ENCODE peak calls at places on chromosomes 13 and 19, in eight cellular contexts. Y is iris pigment epithelial cell; A is kidney tubule cell; B is RWPE1; W is stimulated activated CD4-positive, alpha-beta T cell treated with anti-CD3 and anti-CD28 coated beads, TNF-alpha, amount 100 ng/mL, for 24 hours; E is activated naive CD4-positive, alpha-beta T cell treated with anti-CD3 and anti-CD28 coated beads for 36 hours; U is IMR-90; J is hippocampal formation. D is an unnamed sample.

GRCh38 chr19:7663711-7664110 is 5.1 kb upstream of the RETN start:
- DNase-seq in Y (no peak), A (no peak), B (no peak), W (no peak), E (no peak), U (no peak), J (no peak), D (no peak)

GRCh38 chr13:111864566-111864965 is 202.4 kb upstream of the SOX1 start:
- DNase-seq in Y (no peak), A (no peak), B (no peak), W (no peak), E (no peak), U (no peak), J (no peak), D (no peak)

GRCh38 chr13:73902296-73902695 is 231.9 kb downstream of the KLF12 start:
- DNase-seq in Y (no peak), A (no peak), B (no peak), W (no peak), E (no peak), U (no peak), J (no peak), D (no peak)

GRCh38 chr19:14433454-14434156 is 499 bp downstream of the PKN1 start:
- DNase-seq in Y (no peak), A (peak; percentile 37), B (peak; percentile 24), W (no peak), E (peak; percentile 56), U (no peak), J (no peak), D (peak; percentile 36)

GRCh38 chr13:59479629-59480028 is 684.1 kb downstream of the DIAPH3 start:
- DNase-seq in Y (no peak), A (no peak), B (no peak), W (no peak), E (no peak), U (no peak), J (no peak), D (no peak)

GRCh38 chr13:33994826-33995502 is 177.0 kb downstream of the RFC3 start:
- DNase-seq in Y (no peak), A (no peak), B (no peak), W (no peak), E (no peak), U (no peak), J (no peak), D (no peak)

GRCh38 chr13:33153421-33154381 is 131.9 kb downstream of the STARD13 start:
- DNase-seq in Y (peak; percentile 80), A (peak; percentile 25), B (no peak), W (no peak), E (no peak), U (peak; percentile 38), J (no peak), D (peak; percentile 34)

GRCh38 chr19:46745521-46746280 is at the start of gene FKRP:
- DNase-seq in Y (no peak), A (no peak), B (no peak), W (peak; percentile 15), E (no peak), U (no peak), J (peak; percentile 26), D (no peak)

GRCh38 chr13:113121928-113122420 is 625 bp upstream of the F10 start:
- DNase-seq in Y (no peak), A (no peak), B (no peak), W (no peak), E (no peak), U (no peak), J (no peak), D (no peak)

GRCh38 chr13:51760592-51760991 is 43.4 kb downstream of the DHRS12 start:
- DNase-seq in Y (peak; percentile 77), A (no peak), B (no peak), W (no peak), E (no peak), U (no peak), J (peak; percentile 55), D (no peak)

GRCh38 chr19:4559569-4559968 is at the start of gene SEMA6B:
- DNase-seq in Y (peak; percentile 55), A (no peak), B (no peak), W (no peak), E (no peak), U (no peak), J (no peak), D (no peak)

GRCh38 chr13:112879283-112879833 is 89.7 kb upstream of the MCF2L start:
- DNase-seq in Y (no peak), A (no peak), B (no peak), W (no peak), E (no peak), U (peak; percentile 45), J (no peak), D (peak; percentile 16)

GRCh38 chr13:93169980-93170379 is 56.6 kb upstream of the GPC6 start:
- DNase-seq in Y (peak; percentile 88), A (peak; percentile 99), B (peak; percentile 38), W (no peak), E (peak; percentile 4), U (peak; percentile 97), J (no peak), D (peak; percentile 79)

GRCh38 chr19:31249217-31249616 is 100.0 kb downstream of the TSHZ3 start:
- DNase-seq in Y (no peak), A (no peak), B (no peak), W (no peak), E (no peak), U (no peak), J (no peak), D (no peak)

GRCh38 chr19:29843180-29844051 is 31.6 kb downstream of the CCNE1 start:
- DNase-seq in Y (no peak), A (peak; percentile 10), B (no peak), W (no peak), E (peak; percentile 13), U (no peak), J (no peak), D (peak; percentile 23)

GRCh38 chr13:105346141-105346766 is 1189.2 kb downstream of the EFNB2 start:
- DNase-seq in Y (peak; percentile 95), A (peak; percentile 89), B (peak; percentile 60), W (no peak), E (no peak), U (peak; percentile 90), J (no peak), D (peak; percentile 83)

GRCh38 chr19:50703915-50704548 is 15.6 kb downstream of the SHANK1 start:
- DNase-seq in Y (no peak), A (peak; percentile 25), B (no peak), W (no peak), E (no peak), U (no peak), J (no peak), D (no peak)

GRCh38 chr13:34321986-34322385 is 504.0 kb downstream of the RFC3 start:
- DNase-seq in Y (no peak), A (no peak), B (no peak), W (no peak), E (no peak), U (no peak), J (no peak), D (no peak)

GRCh38 chr19:34145741-34146202 is 26.5 kb upstream of the LSM14A start:
- DNase-seq in Y (peak; percentile 40), A (peak; percentile 59), B (peak; percentile 60), W (peak; percentile 7), E (peak; percentile 70), U (peak; percentile 56), J (peak; percentile 26), D (peak; percentile 23)

GRCh38 chr19:33727331-33728028 is 69.2 kb upstream of the KCTD15 start:
- DNase-seq in Y (no peak), A (no peak), B (no peak), W (no peak), E (no peak), U (no peak), J (no peak), D (no peak)

D was measured in foreskin fibroblast.